ENCODE peak calls at places on chromosomes 12 and 14, in nine cellular contexts. G, V, A, S, K, X, H, L and Z are unnamed samples.

GRCh38 chr14:24135834-24136683 is at the start of gene PSME1:
- DNase-seq in G (peak; percentile 95), V (peak; percentile 95), A (peak; percentile 93), S (peak; percentile 93), K (peak; percentile 94), X (peak; percentile 89), H (peak; percentile 97), L (peak; percentile 93), Z (peak; percentile 87)

GRCh38 chr12:31651893-31652521 is 7.5 kb upstream of the ETFBKMT start:
- DNase-seq in G (no peak), V (no peak), A (no peak), S (no peak), K (no peak), X (no peak), H (no peak), L (no peak), Z (no peak)

GRCh38 chr14:103830511-103831270 is 16.7 kb downstream of the PPP1R13B start:
- DNase-seq in G (no peak), V (no peak), A (no peak), S (no peak), K (no peak), X (no peak), H (no peak), L (no peak), Z (no peak)

GRCh38 chr12:44930972-44931600 is 55.0 kb upstream of the NELL2 start:
- DNase-seq in G (no peak), V (no peak), A (no peak), S (peak; percentile 86), K (peak; percentile 93), X (no peak), H (peak; percentile 70), L (no peak), Z (no peak)

GRCh38 chr14:104596927-104597351 is 7.6 kb downstream of the TMEM179 start:
- DNase-seq in G (no peak), V (no peak), A (no peak), S (no peak), K (no peak), X (no peak), H (no peak), L (no peak), Z (no peak)

GRCh38 chr12:121467638-121468403 is 67.9 kb downstream of the RNF34 start:
- DNase-seq in G (peak; percentile 41), V (peak; percentile 52), A (peak; percentile 10), S (no peak), K (peak; percentile 4), X (no peak), H (no peak), L (no peak), Z (peak; percentile 22)

GRCh38 chr12:70982991-70983390 is 62.5 kb upstream of the PTPRR start:
- DNase-seq in G (no peak), V (no peak), A (no peak), S (no peak), K (no peak), X (no peak), H (no peak), L (no peak), Z (no peak)

GRCh38 chr12:44117368-44117767 is 281.5 kb downstream of the TMEM117 start:
- DNase-seq in G (no peak), V (no peak), A (no peak), S (no peak), K (no peak), X (no peak), H (no peak), L (no peak), Z (no peak)

GRCh38 chr14:51157012-51157411 is 62.1 kb upstream of the TRIM9 start:
- DNase-seq in G (no peak), V (no peak), A (no peak), S (peak; percentile 15), K (peak; percentile 52), X (no peak), H (no peak), L (no peak), Z (no peak)

GRCh38 chr14:42994001-42994736 is 1387.5 kb downstream of the LRFN5 start:
- DNase-seq in G (no peak), V (no peak), A (no peak), S (no peak), K (no peak), X (no peak), H (no peak), L (no peak), Z (no peak)

GRCh38 chr12:117041798-117042170 is 57.4 kb downstream of the TESC start:
- DNase-seq in G (no peak), V (no peak), A (no peak), S (no peak), K (no peak), X (no peak), H (no peak), L (no peak), Z (no peak)

GRCh38 chr14:86464386-86464785 is 934.4 kb downstream of the FLRT2 start:
- DNase-seq in G (no peak), V (no peak), A (no peak), S (no peak), K (no peak), X (no peak), H (no peak), L (no peak), Z (no peak)

GRCh38 chr14:74401504-74402241 is 24.3 kb downstream of the SYNDIG1L start:
- DNase-seq in G (no peak), V (no peak), A (peak; percentile 21), S (peak; percentile 92), K (no peak), X (peak; percentile 8), H (peak; percentile 76), L (peak; percentile 80), Z (peak; percentile 76)

GRCh38 chr12:91203610-91204009 is 21.0 kb upstream of the DCN start:
- DNase-seq in G (no peak), V (no peak), A (no peak), S (no peak), K (no peak), X (no peak), H (no peak), L (no peak), Z (no peak)

GRCh38 chr12:107277850-107278249 is 184.5 kb upstream of the CRY1 start:
- DNase-seq in G (no peak), V (no peak), A (no peak), S (no peak), K (no peak), X (no peak), H (no peak), L (no peak), Z (no peak)

GRCh38 chr12:49555631-49556390 is 12.1 kb downstream of the MCRS1 start:
- DNase-seq in G (no peak), V (no peak), A (no peak), S (no peak), K (no peak), X (no peak), H (no peak), L (no peak), Z (no peak)

GRCh38 chr12:53959314-53959713 is 4.6 kb downstream of the HOXC12 start:
- DNase-seq in G (no peak), V (no peak), A (no peak), S (no peak), K (no peak), X (no peak), H (no peak), L (no peak), Z (no peak)

GRCh38 chr12:102167821-102168605 is 29.6 kb downstream of the PMCH start:
- DNase-seq in G (no peak), V (no peak), A (no peak), S (no peak), K (no peak), X (no peak), H (no peak), L (no peak), Z (no peak)

GRCh38 chr14:21724115-21724973 is 50.7 kb upstream of the OR4E1 start:
- DNase-seq in G (no peak), V (no peak), A (no peak), S (no peak), K (no peak), X (no peak), H (no peak), L (no peak), Z (no peak)

GRCh38 chr14:50026396-50026795 is 90.0 kb downstream of the VCPKMT start:
- DNase-seq in G (no peak), V (no peak), A (no peak), S (no peak), K (no peak), X (no peak), H (no peak), L (no peak), Z (no peak)

GRCh38 chr12:54475542-54475941 is 2.1 kb upstream of the GTSF1 start:
- DNase-seq in G (no peak), V (no peak), A (no peak), S (no peak), K (no peak), X (no peak), H (no peak), L (no peak), Z (no peak)

GRCh38 chr12:7131502-7131866 is 1.3 kb downstream of the CLSTN3 start:
- DNase-seq in G (no peak), V (no peak), A (no peak), S (no peak), K (no peak), X (no peak), H (no peak), L (peak; percentile 64), Z (no peak)

GRCh38 chr14:100384819-100385813 is 62.0 kb downstream of the SLC25A47 start:
- DNase-seq in G (no peak), V (no peak), A (no peak), S (peak; percentile 19), K (peak; percentile 27), X (no peak), H (peak; percentile 75), L (no peak), Z (no peak)

GRCh38 chr12:70309348-70309747 is 56.7 kb upstream of the KCNMB4 start:
- DNase-seq in G (no peak), V (no peak), A (no peak), S (no peak), K (no peak), X (no peak), H (no peak), L (no peak), Z (no peak)

GRCh38 chr12:25787701-25788100 is 170.8 kb upstream of the RASSF8 start:
- DNase-seq in G (no peak), V (no peak), A (no peak), S (no peak), K (no peak), X (no peak), H (no peak), L (no peak), Z (no peak)

GRCh38 chr14:94177806-94178205 is 3.7 kb downstream of the PPP4R4 start:
- DNase-seq in G (no peak), V (no peak), A (no peak), S (no peak), K (no peak), X (no peak), H (no peak), L (no peak), Z (no peak)

GRCh38 chr12:110304061-110304551 is 23.1 kb downstream of the ATP2A2 start:
- DNase-seq in G (no peak), V (no peak), A (no peak), S (no peak), K (no peak), X (no peak), H (no peak), L (no peak), Z (no peak)

GRCh38 chr14:22976620-22977433 is 5.5 kb downstream of the AJUBA start:
- DNase-seq in G (peak; percentile 60), V (no peak), A (no peak), S (peak; percentile 56), K (no peak), X (no peak), H (peak; percentile 83), L (no peak), Z (no peak)

GRCh38 chr12:39272934-39273770 is 169.8 kb downstream of the KIF21A start:
- DNase-seq in G (no peak), V (no peak), A (peak; percentile 23), S (peak; percentile 38), K (peak; percentile 41), X (no peak), H (peak; percentile 6), L (peak; percentile 39), Z (no peak)

GRCh38 chr12:10708862-10709261 is 14.3 kb downstream of the YBX3 start:
- DNase-seq in G (no peak), V (no peak), A (no peak), S (peak; percentile 4), K (no peak), X (no peak), H (no peak), L (no peak), Z (no peak)

GRCh38 chr12:59698599-59698998 is 102.8 kb downstream of the SLC16A7 start:
- DNase-seq in G (no peak), V (no peak), A (no peak), S (no peak), K (no peak), X (no peak), H (no peak), L (no peak), Z (no peak)